ENCODE peak calls at places on chromosomes 2 and 18, in six cellular contexts. W is GM19239, P is amygdala, U is GM13976, K is HEK293T, Q is nucleus accumbens. L is an unnamed sample.
A peak's percentile ranks its signal among the peaks of the same experiment; 100 is the strongest.

GRCh38 chr18:10142056-10142455 is 228.2 kb downstream of the VAPA start:
- DNase-seq in W (no peak), U (no peak), P (no peak), Q (no peak), K (no peak), L (no peak)

GRCh38 chr2:207135340-207135739 is 30.4 kb downstream of the KLF7 start:
- DNase-seq in U (no peak), W (no peak), Q (no peak), K (no peak), P (no peak), L (no peak)

GRCh38 chr2:3661149-3661660 is 3.2 kb downstream of the ALLC start:
- DNase-seq in W (no peak), K (no peak), Q (no peak), P (no peak), U (no peak), L (no peak)

GRCh38 chr2:105809099-105809473 is 64.4 kb downstream of the NCK2 start:
- DNase-seq in K (no peak), W (no peak), P (no peak), Q (no peak), U (no peak), L (no peak)

GRCh38 chr18:79489048-79489899 is 93.5 kb downstream of the NFATC1 start:
- DNase-seq in P (no peak), W (no peak), K (no peak), U (no peak), Q (no peak), L (peak; percentile 12)

GRCh38 chr2:161436411-161436810 is 20.3 kb downstream of the TBR1 start:
- DNase-seq in U (no peak), K (no peak), W (no peak), P (no peak), Q (no peak), L (no peak)

GRCh38 chr2:135898234-135898786 is 22.1 kb upstream of the MCM6 start:
- DNase-seq in U (no peak), K (no peak), P (no peak), W (no peak), Q (no peak), L (no peak)

GRCh38 chr18:74082476-74083070 is 65.1 kb downstream of the FBXO15 start:
- DNase-seq in W (peak; percentile 53), U (peak; percentile 64), K (peak; percentile 25), Q (peak; percentile 53), P (peak; percentile 44), L (peak; percentile 60)

GRCh38 chr18:72502671-72503431 is 41.3 kb downstream of the CBLN2 start:
- DNase-seq in K (no peak), W (no peak), P (no peak), Q (no peak), U (no peak), L (no peak)

GRCh38 chr2:171909261-171909660 is 13.0 kb upstream of the HAT1 start:
- DNase-seq in W (no peak), P (no peak), U (no peak), K (no peak), Q (no peak), L (no peak)

GRCh38 chr18:21599585-21600525 is 649 bp downstream of the ESCO1 start:
- DNase-seq in Q (no peak), W (peak; percentile 54), U (peak; percentile 77), P (no peak), K (peak; percentile 61), L (peak; percentile 67)

GRCh38 chr2:180573951-180574350 is 406.5 kb upstream of the UBE2E3 start:
- DNase-seq in P (no peak), W (no peak), U (no peak), Q (no peak), K (no peak), L (no peak)

GRCh38 chr18:28767201-28767600 is 590.3 kb upstream of the CDH2 start:
- DNase-seq in K (no peak), U (no peak), Q (no peak), P (no peak), W (no peak), L (no peak)

GRCh38 chr2:40554665-40555294 is 102.9 kb upstream of the SLC8A1 start:
- DNase-seq in K (peak; percentile 48), W (peak; percentile 1), U (peak; percentile 16), Q (no peak), P (peak; percentile 17), L (peak; percentile 74)

GRCh38 chr2:212136216-212136795 is 402.3 kb downstream of the ERBB4 start:
- DNase-seq in K (no peak), P (no peak), Q (no peak), U (no peak), W (no peak), L (no peak)

GRCh38 chr2:27202829-27203228 is 9.0 kb upstream of the ATRAID start:
- DNase-seq in U (no peak), P (no peak), W (no peak), K (no peak), Q (no peak), L (no peak)

GRCh38 chr2:164464376-164464775 is 156.9 kb downstream of the GRB14 start:
- DNase-seq in W (no peak), P (no peak), Q (no peak), U (no peak), K (no peak), L (no peak)

GRCh38 chr2:199975297-199975895 is 20.0 kb downstream of the MAIP1 start:
- DNase-seq in K (no peak), P (no peak), U (no peak), W (no peak), Q (no peak), L (no peak)

GRCh38 chr18:42706618-42707017 is 408.9 kb downstream of the RIT2 start:
- DNase-seq in W (no peak), P (no peak), Q (no peak), K (no peak), U (no peak), L (peak; percentile 15)

GRCh38 chr2:70181363-70181956 is 9.4 kb downstream of the C2orf42 start:
- DNase-seq in P (no peak), W (no peak), U (peak; percentile 44), Q (no peak), K (no peak), L (no peak)

GRCh38 chr2:219460424-219460926 is 25.8 kb downstream of the SPEG start:
- DNase-seq in U (no peak), K (no peak), P (no peak), Q (peak; percentile 15), W (no peak), L (peak; percentile 91)

GRCh38 chr18:9547767-9548166 is 66.6 kb downstream of the PPP4R1 start:
- DNase-seq in K (no peak), Q (no peak), W (no peak), U (no peak), P (no peak), L (no peak)

GRCh38 chr2:143420313-143420712 is 291.1 kb downstream of the ARHGAP15 start:
- DNase-seq in W (no peak), P (no peak), Q (no peak), U (no peak), K (no peak), L (no peak)

L was measured in glutamatergic neuron.